ENCODE peak calls at places on chromosomes 12 and 14, in nine cellular contexts. X is astrocyte of the spinal cord, L is type B pancreatic cell, P is upper lobe of left lung, G is progenitor cell of endocrine pancreas, C is astrocyte, H is left ventricle myocardium inferior, E is stomach, A is GM10248. K is an unnamed sample.

GRCh38 chr12:7068240-7068993 is 7.9 kb downstream of the C1S start:
- DNase-seq in X (no peak), L (no peak), P (peak), G (no peak), C (peak), H (peak), E (no peak), A (no peak), K (no peak)

GRCh38 chr12:6372403-6373003 is 2.9 kb downstream of the SCNN1A start:
- DNase-seq in X (peak), L (no peak), P (no peak), G (no peak), C (peak), H (no peak), E (peak), A (no peak), K (no peak)

GRCh38 chr14:105999361-106000028 is 473.1 kb downstream of the TMEM121 start:
- DNase-seq in X (no peak), L (no peak), P (peak), G (no peak), C (no peak), H (peak), E (peak), A (peak), K (peak)

GRCh38 chr14:61503167-61503801 is 181.9 kb downstream of the PRKCH start:
- DNase-seq in X (peak), L (no peak), P (no peak), G (no peak), C (peak), H (no peak), E (no peak), A (no peak), K (peak)

GRCh38 chr14:77125275-77126073 is 16.1 kb downstream of the ZDHHC22 start:
- DNase-seq in X (no peak), L (no peak), P (no peak), G (no peak), C (no peak), H (no peak), E (no peak), A (no peak), K (peak)

GRCh38 chr14:78836777-78837176 is 666.6 kb downstream of the NRXN3 start:
- DNase-seq in X (peak), L (no peak), P (no peak), G (peak), C (peak), H (no peak), E (peak), A (peak), K (peak)

GRCh38 chr12:67067453-67068203 is 201.5 kb upstream of the CAND1 start:
- DNase-seq in X (no peak), L (no peak), P (peak), G (no peak), C (no peak), H (no peak), E (no peak), A (peak), K (no peak)

GRCh38 chr12:31584782-31585181 is 6.2 kb downstream of the DENND5B start:
- DNase-seq in X (no peak), L (no peak), P (no peak), G (no peak), C (no peak), H (no peak), E (no peak), A (no peak), K (no peak)

GRCh38 chr12:65741662-65742480 is 82.4 kb upstream of the HMGA2 start:
- DNase-seq in X (peak), L (peak), P (peak), G (peak), C (peak), H (peak), E (no peak), A (peak), K (peak)

GRCh38 chr12:123928274-123928865 is 44.3 kb downstream of the CCDC92 start:
- DNase-seq in X (no peak), L (no peak), P (no peak), G (no peak), C (no peak), H (no peak), E (no peak), A (no peak), K (no peak)
- TF ChIP-seq CTCF in X (no peak), L (no peak), P (no peak), G (no peak), C (no peak), H (no peak), E (no peak), A (no peak), K (no peak)

GRCh38 chr14:57871487-57872080 is 5.7 kb upstream of the SLC35F4 start:
- DNase-seq in X (peak), L (no peak), P (no peak), G (peak), C (peak), H (no peak), E (no peak), A (peak), K (peak)
- TF ChIP-seq CTCF in X (peak), L (peak), P (peak), G (peak), C (peak), H (peak), E (peak), A (no peak), K (peak)

GRCh38 chr12:56317675-56318074 is 1.9 kb upstream of the CNPY2 start:
- DNase-seq in X (no peak), L (no peak), P (no peak), G (no peak), C (no peak), H (no peak), E (no peak), A (no peak), K (no peak)
- TF ChIP-seq CTCF in X (no peak), L (no peak), P (no peak), G (no peak), C (no peak), H (no peak), E (no peak), A (no peak), K (no peak)

GRCh38 chr12:55072093-55072492 is 52.3 kb downstream of the NEUROD4 start:
- DNase-seq in X (no peak), L (no peak), P (peak), G (no peak), C (no peak), H (peak), E (peak), A (peak), K (peak)
- TF ChIP-seq CTCF in X (peak), L (peak), P (peak), G (peak), C (peak), H (peak), E (no peak), A (peak), K (peak)

DNA sequence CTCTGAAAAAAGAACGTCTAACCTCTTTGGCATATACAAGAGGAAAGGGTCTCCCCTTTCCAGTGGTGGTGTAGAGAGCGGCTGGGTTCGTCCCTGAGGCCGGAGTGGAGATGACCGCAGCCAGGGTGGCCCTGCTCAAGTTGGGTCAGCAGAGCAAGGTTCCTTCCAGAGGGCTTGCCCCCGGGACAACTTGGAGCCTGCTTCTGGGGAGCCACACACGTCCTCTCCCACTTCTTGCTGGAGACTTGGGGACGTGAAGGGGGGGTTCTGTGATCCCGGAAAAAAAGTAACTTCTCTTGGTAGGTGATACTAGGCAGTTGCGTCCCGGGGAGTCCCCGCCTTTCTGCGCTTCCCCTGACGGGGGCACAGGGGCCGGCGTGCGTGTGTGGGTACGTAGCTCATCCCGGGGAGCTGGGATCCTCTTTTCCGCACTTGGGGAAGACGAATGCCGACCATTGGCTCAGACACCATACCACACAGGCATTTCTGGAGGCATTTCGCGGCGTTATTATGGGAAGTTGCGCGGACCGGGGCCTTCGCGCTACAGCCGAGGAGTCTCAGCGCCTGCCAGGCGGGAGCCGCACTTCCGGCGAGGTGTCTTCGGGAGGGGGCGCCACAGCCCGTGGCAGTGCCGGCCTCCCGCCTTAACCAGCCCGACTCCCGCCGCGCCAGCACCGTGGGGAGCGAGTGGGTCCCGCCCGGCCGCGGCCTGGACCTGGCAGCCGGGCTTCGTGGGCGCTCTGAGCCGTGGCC is 14.8 kb upstream of the PAX9 start:
- DNase-seq in X (no peak), L (no peak), P (peak), G (peak), C (no peak), H (no peak), E (no peak), A (peak), K (no peak)
- TF ChIP-seq CTCF in X (no peak), L (no peak), P (no peak), G (peak), C (no peak), H (no peak), E (no peak), A (no peak), K (no peak)

DNA sequence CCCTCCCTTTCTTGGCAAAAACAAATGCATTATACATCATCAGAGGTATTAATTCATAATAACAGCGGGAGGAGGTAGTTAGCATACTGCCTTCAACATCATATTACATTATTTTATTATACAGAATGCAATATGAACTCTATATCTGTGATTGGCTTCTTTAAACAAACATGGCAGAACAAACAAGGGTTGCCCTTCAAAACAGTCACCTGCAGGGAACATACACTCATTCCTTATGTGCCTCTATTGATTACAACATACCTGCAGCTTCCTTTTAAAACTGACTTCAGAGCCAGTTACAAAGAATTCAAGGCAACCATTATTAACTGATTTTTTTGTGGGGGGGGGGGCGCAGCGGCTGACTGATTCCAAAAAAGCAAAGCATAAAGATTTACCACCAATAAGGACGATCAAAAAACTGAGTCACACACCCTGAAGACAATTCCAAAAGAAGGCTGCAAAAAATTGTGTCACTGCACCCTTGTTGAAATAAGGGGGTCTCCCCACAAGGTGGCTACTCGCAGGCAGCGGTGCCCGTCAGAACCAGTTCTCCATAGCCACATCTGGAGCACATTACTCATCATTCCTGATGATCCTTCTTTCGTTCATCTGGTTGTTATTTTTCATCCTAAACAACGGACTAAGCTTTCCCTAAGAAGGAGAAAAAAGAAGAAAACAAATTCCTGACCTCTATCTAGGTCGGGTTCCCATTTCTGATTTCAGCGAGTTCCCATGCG is 51.8 kb downstream of the SMUG1 start:
- DNase-seq in X (no peak), L (no peak), P (no peak), G (no peak), C (no peak), H (no peak), E (no peak), A (no peak), K (no peak)
- TF ChIP-seq CTCF in X (no peak), L (peak), P (no peak), G (peak), C (no peak), H (no peak), E (no peak), A (no peak), K (no peak)

GRCh38 chr12:76562158-76562557 is 2.6 kb upstream of the OSBPL8 start:
- DNase-seq in X (no peak), L (no peak), P (no peak), G (no peak), C (no peak), H (no peak), E (no peak), A (no peak), K (no peak)

GRCh38 chr12:76556373-76556772 is 3.2 kb downstream of the OSBPL8 start:
- DNase-seq in X (no peak), L (no peak), P (no peak), G (no peak), C (no peak), H (no peak), E (no peak), A (no peak), K (no peak)

GRCh38 chr12:76558684-76559276 is 791 bp downstream of the OSBPL8 start:
- DNase-seq in X (peak), L (no peak), P (peak), G (peak), C (peak), H (peak), E (peak), A (peak), K (peak)

GRCh38 chr12:76560083-76560491 is 516 bp upstream of the OSBPL8 start:
- DNase-seq in X (no peak), L (no peak), P (no peak), G (no peak), C (no peak), H (no peak), E (no peak), A (no peak), K (no peak)

GRCh38 chr12:76559277-76560082 is at the start of gene OSBPL8:
- DNase-seq in X (peak), L (peak), P (peak), G (peak), C (peak), H (peak), E (peak), A (peak), K (peak)
- TF ChIP-seq CTCF in X (peak), L (no peak), P (peak), G (peak), C (no peak), H (peak), E (no peak), A (peak), K (no peak)

DNA sequence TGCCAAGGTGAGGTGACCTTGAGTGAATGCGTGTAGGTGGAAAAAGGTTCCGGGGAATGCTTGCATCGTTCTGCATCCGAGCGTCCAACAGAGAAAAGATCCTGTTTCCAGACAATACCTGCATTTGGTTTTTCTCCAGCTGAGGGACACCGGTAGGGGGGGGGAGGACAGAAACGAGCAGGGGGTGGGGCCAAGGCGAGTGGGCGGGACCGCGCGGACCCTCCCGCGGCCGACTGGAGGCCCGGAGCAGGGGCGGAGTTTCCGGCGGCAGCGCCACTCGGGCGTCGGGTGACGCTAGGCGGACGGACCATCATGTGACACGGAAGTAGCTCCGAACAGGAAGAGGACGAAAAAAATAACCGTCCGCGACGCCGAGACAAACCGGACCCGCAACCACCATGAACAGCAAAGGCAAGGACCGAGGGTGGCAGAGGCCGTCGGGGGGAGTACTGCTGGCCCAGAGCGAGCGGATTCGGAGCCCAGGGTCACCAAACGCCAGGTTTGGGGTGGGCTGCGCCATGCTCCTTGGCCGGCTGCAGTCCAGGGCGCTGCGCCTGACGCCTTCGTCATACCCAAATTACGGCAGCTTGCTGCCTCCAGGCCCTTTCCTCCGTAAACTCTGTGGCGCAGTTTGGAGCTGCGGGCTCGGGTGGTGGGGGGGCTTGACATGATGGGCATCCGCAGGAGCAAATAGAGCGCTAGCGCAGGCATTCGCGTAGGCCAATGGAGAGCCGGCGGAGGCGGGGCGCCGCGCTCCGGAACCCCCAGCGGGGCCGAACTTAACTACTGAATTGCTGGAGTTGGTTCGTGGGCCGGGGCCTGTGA is at the start of gene DAZAP2:
- DNase-seq in X (peak), L (peak), P (peak), G (peak), C (peak), H (peak), E (peak), A (peak), K (peak)
- TF ChIP-seq CTCF in X (no peak), L (peak), P (no peak), G (peak), C (peak), H (peak), E (peak), A (no peak), K (no peak)